ENCODE peak calls at places on chromosome 19, in eight cellular contexts. One of them, this sample, is unnamed.

GRCh38 chr19:40217921-40218890 is at the start of gene TTC9B:
- DNase-seq in BJ: no peak
- DNase-seq in mammary epithelial cell: peak; percentile 14
- DNase-seq in GM23338: peak; percentile 90
- DNase-seq in heart right ventricle: no peak
- DNase-seq in brain microvascular endothelial cell: no peak
- DNase-seq in fibroblast of pulmonary artery: no peak
- DNase-seq in AG04449: no peak
- DNase-seq in this sample: peak; percentile 70

GRCh38 chr19:11269408-11269807 is 7.1 kb upstream of the DOCK6 start:
- DNase-seq in brain microvascular endothelial cell: no peak
- DNase-seq in heart right ventricle: no peak
- DNase-seq in AG04449: no peak
- DNase-seq in BJ: no peak
- DNase-seq in mammary epithelial cell: peak; percentile 29
- DNase-seq in GM23338: no peak
- DNase-seq in fibroblast of pulmonary artery: peak; percentile 39
- DNase-seq in this sample: no peak

GRCh38 chr19:10013834-10014618 is 743 bp downstream of the RDH8 start:
- DNase-seq in BJ: no peak
- DNase-seq in AG04449: no peak
- DNase-seq in fibroblast of pulmonary artery: no peak
- DNase-seq in brain microvascular endothelial cell: no peak
- DNase-seq in heart right ventricle: no peak
- DNase-seq in GM23338: no peak
- DNase-seq in mammary epithelial cell: no peak
- DNase-seq in this sample: no peak

GRCh38 chr19:47022541-47023447 is 3.2 kb downstream of the NPAS1 start:
- DNase-seq in GM23338: peak; percentile 58
- DNase-seq in mammary epithelial cell: no peak
- DNase-seq in heart right ventricle: no peak
- DNase-seq in fibroblast of pulmonary artery: no peak
- DNase-seq in AG04449: no peak
- DNase-seq in BJ: no peak
- DNase-seq in brain microvascular endothelial cell: no peak
- DNase-seq in this sample: no peak

GRCh38 chr19:33649919-33650305 is 28.2 kb downstream of the CHST8 start:
- DNase-seq in fibroblast of pulmonary artery: no peak
- DNase-seq in brain microvascular endothelial cell: no peak
- DNase-seq in GM23338: no peak
- DNase-seq in AG04449: no peak
- DNase-seq in BJ: no peak
- DNase-seq in mammary epithelial cell: no peak
- DNase-seq in heart right ventricle: no peak
- DNase-seq in this sample: no peak

GRCh38 chr19:55488986-55489710 is 912 bp downstream of the SSC5D start:
- DNase-seq in mammary epithelial cell: no peak
- DNase-seq in GM23338: no peak
- DNase-seq in brain microvascular endothelial cell: no peak
- DNase-seq in heart right ventricle: no peak
- DNase-seq in AG04449: no peak
- DNase-seq in fibroblast of pulmonary artery: no peak
- DNase-seq in BJ: no peak
- DNase-seq in this sample: no peak

GRCh38 chr19:10718205-10719196 is 622 bp downstream of the DNM2 start:
- DNase-seq in BJ: no peak
- DNase-seq in brain microvascular endothelial cell: no peak
- DNase-seq in mammary epithelial cell: peak; percentile 31
- DNase-seq in AG04449: no peak
- DNase-seq in heart right ventricle: peak; percentile 58
- DNase-seq in fibroblast of pulmonary artery: peak; percentile 31
- DNase-seq in GM23338: peak; percentile 43
- DNase-seq in this sample: no peak

GRCh38 chr19:19741184-19741583 is 8.3 kb upstream of the ZNF14 start:
- DNase-seq in GM23338: no peak
- DNase-seq in heart right ventricle: no peak
- DNase-seq in AG04449: no peak
- DNase-seq in BJ: no peak
- DNase-seq in brain microvascular endothelial cell: no peak
- DNase-seq in fibroblast of pulmonary artery: no peak
- DNase-seq in mammary epithelial cell: no peak
- DNase-seq in this sample: no peak

GRCh38 chr19:31257426-31258130 is 91.7 kb downstream of the TSHZ3 start:
- DNase-seq in fibroblast of pulmonary artery: no peak
- DNase-seq in heart right ventricle: no peak
- DNase-seq in brain microvascular endothelial cell: no peak
- DNase-seq in BJ: no peak
- DNase-seq in GM23338: no peak
- DNase-seq in AG04449: no peak
- DNase-seq in mammary epithelial cell: no peak
- DNase-seq in this sample: no peak

GRCh38 chr19:14166448-14166847 is 30.1 kb upstream of the ASF1B start:
- DNase-seq in brain microvascular endothelial cell: no peak
- DNase-seq in fibroblast of pulmonary artery: no peak
- DNase-seq in mammary epithelial cell: no peak
- DNase-seq in GM23338: no peak
- DNase-seq in BJ: no peak
- DNase-seq in AG04449: no peak
- DNase-seq in heart right ventricle: no peak
- DNase-seq in this sample: no peak

GRCh38 chr19:32405431-32406160 is at the start of gene DPY19L3:
- DNase-seq in heart right ventricle: peak; percentile 95
- DNase-seq in AG04449: peak; percentile 69
- DNase-seq in mammary epithelial cell: peak; percentile 85
- DNase-seq in fibroblast of pulmonary artery: peak; percentile 94
- DNase-seq in brain microvascular endothelial cell: peak; percentile 86
- DNase-seq in GM23338: peak; percentile 95
- DNase-seq in BJ: peak; percentile 41
- DNase-seq in this sample: peak; percentile 98
- TF ChIP-seq CTCF in heart right ventricle: no peak
- TF ChIP-seq CTCF in AG04449: no peak
- TF ChIP-seq CTCF in mammary epithelial cell: no peak
- TF ChIP-seq CTCF in fibroblast of pulmonary artery: no peak
- TF ChIP-seq CTCF in brain microvascular endothelial cell: no peak
- TF ChIP-seq CTCF in GM23338: no peak
- TF ChIP-seq CTCF in BJ: no peak
- TF ChIP-seq CTCF in this sample: no peak

DNA sequence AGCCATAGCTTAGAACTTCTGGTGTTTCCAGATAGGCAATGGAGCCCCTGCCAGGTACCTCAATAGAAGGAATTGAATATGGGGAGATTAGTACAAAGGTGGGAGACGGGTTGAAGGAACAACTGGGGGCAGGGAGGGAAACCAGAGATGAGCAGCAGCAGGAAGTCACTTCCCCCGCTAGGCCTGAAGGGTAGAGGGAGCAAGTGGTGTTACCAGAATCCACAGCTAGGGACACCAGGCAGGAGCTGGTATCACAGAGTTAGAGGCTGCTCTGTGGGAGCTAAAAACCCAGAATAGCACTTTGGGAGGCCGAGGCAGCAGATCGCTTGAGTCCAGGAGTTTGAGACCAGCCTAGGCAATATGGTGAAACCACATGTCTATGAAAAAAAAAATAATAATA is 15.3 kb upstream of the HNRNPUL1 start:
- DNase-seq in mammary epithelial cell: no peak
- DNase-seq in AG04449: no peak
- DNase-seq in GM23338: peak; percentile 45
- DNase-seq in BJ: no peak
- DNase-seq in heart right ventricle: no peak
- DNase-seq in brain microvascular endothelial cell: no peak
- DNase-seq in fibroblast of pulmonary artery: no peak
- DNase-seq in this sample: no peak
- TF ChIP-seq CTCF in mammary epithelial cell: no peak
- TF ChIP-seq CTCF in AG04449: no peak
- TF ChIP-seq CTCF in GM23338: no peak
- TF ChIP-seq CTCF in BJ: no peak
- TF ChIP-seq CTCF in heart right ventricle: no peak
- TF ChIP-seq CTCF in brain microvascular endothelial cell: peak; percentile 28
- TF ChIP-seq CTCF in fibroblast of pulmonary artery: no peak
- TF ChIP-seq CTCF in this sample: no peak

DNA sequence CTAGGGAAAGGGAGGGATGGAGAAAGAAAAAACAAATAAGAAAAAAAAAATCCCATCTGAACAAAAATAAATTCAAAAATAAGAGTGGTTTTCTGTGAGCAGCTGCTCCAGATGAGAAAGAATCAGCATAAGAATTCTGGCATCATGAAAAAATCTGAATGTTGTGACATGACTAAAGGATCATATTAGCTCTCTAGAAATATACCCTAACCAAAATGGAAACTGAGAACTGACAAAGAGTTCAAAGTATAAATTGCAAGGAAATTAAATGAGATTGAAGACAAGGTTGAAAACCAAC is 579.0 kb downstream of the UQCRFS1 start:
- DNase-seq in fibroblast of pulmonary artery: no peak
- DNase-seq in heart right ventricle: no peak
- DNase-seq in GM23338: no peak
- DNase-seq in brain microvascular endothelial cell: no peak
- DNase-seq in AG04449: no peak
- DNase-seq in mammary epithelial cell: no peak
- DNase-seq in BJ: no peak
- DNase-seq in this sample: no peak
- TF ChIP-seq CTCF in fibroblast of pulmonary artery: no peak
- TF ChIP-seq CTCF in heart right ventricle: no peak
- TF ChIP-seq CTCF in GM23338: no peak
- TF ChIP-seq CTCF in brain microvascular endothelial cell: no peak
- TF ChIP-seq CTCF in AG04449: no peak
- TF ChIP-seq CTCF in mammary epithelial cell: no peak
- TF ChIP-seq CTCF in BJ: no peak
- TF ChIP-seq CTCF in this sample: peak; percentile 7

GRCh38 chr19:51994048-51994644 is 7.5 kb upstream of the ZNF350 start:
- DNase-seq in heart right ventricle: no peak
- DNase-seq in GM23338: no peak
- DNase-seq in brain microvascular endothelial cell: no peak
- DNase-seq in AG04449: no peak
- DNase-seq in mammary epithelial cell: no peak
- DNase-seq in BJ: no peak
- DNase-seq in fibroblast of pulmonary artery: peak; percentile 3
- DNase-seq in this sample: no peak

GRCh38 chr19:51993422-51993821 is 6.8 kb upstream of the ZNF350 start:
- DNase-seq in heart right ventricle: no peak
- DNase-seq in fibroblast of pulmonary artery: no peak
- DNase-seq in AG04449: no peak
- DNase-seq in mammary epithelial cell: no peak
- DNase-seq in BJ: no peak
- DNase-seq in GM23338: no peak
- DNase-seq in brain microvascular endothelial cell: no peak
- DNase-seq in this sample: no peak
- TF ChIP-seq CTCF in heart right ventricle: no peak
- TF ChIP-seq CTCF in fibroblast of pulmonary artery: no peak
- TF ChIP-seq CTCF in AG04449: no peak
- TF ChIP-seq CTCF in mammary epithelial cell: no peak
- TF ChIP-seq CTCF in BJ: no peak
- TF ChIP-seq CTCF in GM23338: no peak
- TF ChIP-seq CTCF in brain microvascular endothelial cell: no peak
- TF ChIP-seq CTCF in this sample: no peak

GRCh38 chr19:1423445-1424181 is 14.6 kb upstream of the RPS15 start:
- DNase-seq in GM23338: no peak
- DNase-seq in fibroblast of pulmonary artery: no peak
- DNase-seq in BJ: no peak
- DNase-seq in brain microvascular endothelial cell: no peak
- DNase-seq in mammary epithelial cell: no peak
- DNase-seq in AG04449: no peak
- DNase-seq in heart right ventricle: no peak
- DNase-seq in this sample: no peak

GRCh38 chr19:1421958-1422305 is 14.5 kb downstream of the DAZAP1 start:
- DNase-seq in BJ: no peak
- DNase-seq in heart right ventricle: no peak
- DNase-seq in GM23338: no peak
- DNase-seq in fibroblast of pulmonary artery: no peak
- DNase-seq in mammary epithelial cell: no peak
- DNase-seq in AG04449: no peak
- DNase-seq in brain microvascular endothelial cell: no peak
- DNase-seq in this sample: no peak

GRCh38 chr19:1424182-1424955 is 13.8 kb upstream of the RPS15 start:
- DNase-seq in AG04449: no peak
- DNase-seq in BJ: no peak
- DNase-seq in mammary epithelial cell: no peak
- DNase-seq in GM23338: no peak
- DNase-seq in fibroblast of pulmonary artery: no peak
- DNase-seq in heart right ventricle: no peak
- DNase-seq in brain microvascular endothelial cell: no peak
- DNase-seq in this sample: no peak

GRCh38 chr19:1422360-1422759 is 15.0 kb downstream of the DAZAP1 start:
- DNase-seq in mammary epithelial cell: no peak
- DNase-seq in brain microvascular endothelial cell: no peak
- DNase-seq in AG04449: no peak
- DNase-seq in fibroblast of pulmonary artery: no peak
- DNase-seq in GM23338: no peak
- DNase-seq in heart right ventricle: no peak
- DNase-seq in BJ: no peak
- DNase-seq in this sample: no peak

DNA sequence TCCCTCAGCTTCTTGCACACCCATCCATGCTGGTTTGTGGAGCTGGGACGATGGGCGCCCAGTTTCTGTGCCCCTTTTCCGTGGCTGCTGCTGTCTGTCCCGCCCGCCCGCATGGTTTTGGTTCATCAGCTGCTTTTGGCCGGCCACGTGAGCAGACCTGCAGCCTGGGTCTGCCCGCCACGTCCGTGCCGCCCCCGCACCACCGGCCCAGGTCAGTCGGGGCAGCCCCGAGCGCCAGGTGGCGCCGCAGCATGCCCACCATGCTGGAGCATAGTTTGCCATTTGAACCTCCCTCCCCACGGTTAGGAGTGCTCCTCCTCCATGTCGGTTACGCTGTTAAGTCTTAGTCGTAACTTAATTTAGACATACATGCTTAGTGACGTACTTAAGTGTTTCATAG is 15.3 kb upstream of the RPS15 start:
- DNase-seq in mammary epithelial cell: no peak
- DNase-seq in AG04449: no peak
- DNase-seq in heart right ventricle: no peak
- DNase-seq in GM23338: no peak
- DNase-seq in BJ: no peak
- DNase-seq in brain microvascular endothelial cell: no peak
- DNase-seq in fibroblast of pulmonary artery: no peak
- DNase-seq in this sample: no peak
- TF ChIP-seq CTCF in mammary epithelial cell: no peak
- TF ChIP-seq CTCF in AG04449: no peak
- TF ChIP-seq CTCF in heart right ventricle: no peak
- TF ChIP-seq CTCF in GM23338: peak; percentile 58
- TF ChIP-seq CTCF in BJ: no peak
- TF ChIP-seq CTCF in brain microvascular endothelial cell: no peak
- TF ChIP-seq CTCF in fibroblast of pulmonary artery: no peak
- TF ChIP-seq CTCF in this sample: no peak

GRCh38 chr19:6674868-6675305 is 4.9 kb upstream of the TNFSF14 start:
- DNase-seq in BJ: peak; percentile 1
- DNase-seq in fibroblast of pulmonary artery: peak; percentile 74
- DNase-seq in mammary epithelial cell: peak; percentile 72
- DNase-seq in AG04449: no peak
- DNase-seq in GM23338: peak; percentile 88
- DNase-seq in brain microvascular endothelial cell: peak; percentile 49
- DNase-seq in heart right ventricle: peak; percentile 47
- DNase-seq in this sample: no peak
- TF ChIP-seq CTCF in BJ: peak; percentile 2
- TF ChIP-seq CTCF in fibroblast of pulmonary artery: no peak
- TF ChIP-seq CTCF in mammary epithelial cell: peak; percentile 4
- TF ChIP-seq CTCF in AG04449: no peak
- TF ChIP-seq CTCF in GM23338: peak; percentile 33
- TF ChIP-seq CTCF in brain microvascular endothelial cell: no peak
- TF ChIP-seq CTCF in heart right ventricle: no peak
- TF ChIP-seq CTCF in this sample: no peak